ENCODE peak calls at places on chromosomes 6 and 20, in four cellular contexts. One of them, this sample, is unnamed.

GRCh38 chr20:14845199-14846160 is 508.1 kb upstream of the FLRT3 start:
- DNase-seq in GM23338: no peak
- DNase-seq in IMR-90: no peak
- DNase-seq in GM23248: peak; percentile 5
- DNase-seq in this sample: no peak

GRCh38 chr20:49381558-49382493 is 100.6 kb downstream of the KCNB1 start:
- DNase-seq in IMR-90: peak; percentile 10
- DNase-seq in GM23338: no peak
- DNase-seq in GM23248: peak; percentile 32
- DNase-seq in this sample: no peak

GRCh38 chr6:35088281-35089215 is 52.6 kb downstream of the TCP11 start:
- DNase-seq in GM23248: no peak
- DNase-seq in IMR-90: no peak
- DNase-seq in GM23338: no peak
- DNase-seq in this sample: no peak

GRCh38 chr20:4524792-4525191 is 196.9 kb upstream of the PRND start:
- DNase-seq in GM23248: no peak
- DNase-seq in GM23338: no peak
- DNase-seq in IMR-90: no peak
- DNase-seq in this sample: no peak

GRCh38 chr6:24215068-24215467 is 89.1 kb downstream of the NRSN1 start:
- DNase-seq in GM23248: no peak
- DNase-seq in IMR-90: no peak
- DNase-seq in GM23338: no peak
- DNase-seq in this sample: no peak

GRCh38 chr6:79756496-79756895 is 125.4 kb downstream of the SH3BGRL2 start:
- DNase-seq in IMR-90: no peak
- DNase-seq in GM23338: no peak
- DNase-seq in GM23248: no peak
- DNase-seq in this sample: no peak

GRCh38 chr6:15391500-15391899 is 145.6 kb downstream of the JARID2 start:
- DNase-seq in GM23248: no peak
- DNase-seq in GM23338: no peak
- DNase-seq in IMR-90: no peak
- DNase-seq in this sample: no peak

GRCh38 chr6:34630040-34630439 is 66.5 kb downstream of the ILRUN start:
- DNase-seq in GM23248: peak; percentile 92
- DNase-seq in GM23338: no peak
- DNase-seq in IMR-90: peak; percentile 98
- DNase-seq in this sample: no peak

GRCh38 chr6:142187209-142187608 is 40.1 kb downstream of the VTA1 start:
- DNase-seq in IMR-90: peak; percentile 77
- DNase-seq in GM23338: no peak
- DNase-seq in GM23248: peak; percentile 7
- DNase-seq in this sample: no peak

GRCh38 chr6:279630-280029 is 12.7 kb upstream of the DUSP22 start:
- DNase-seq in GM23248: no peak
- DNase-seq in IMR-90: no peak
- DNase-seq in GM23338: no peak
- DNase-seq in this sample: no peak

GRCh38 chr6:159312204-159312603 is 143.0 kb downstream of the FNDC1 start:
- DNase-seq in GM23248: peak; percentile 40
- DNase-seq in GM23338: no peak
- DNase-seq in IMR-90: no peak
- DNase-seq in this sample: no peak

GRCh38 chr6:37665309-37665708 is 32.4 kb downstream of the MDGA1 start:
- DNase-seq in IMR-90: no peak
- DNase-seq in GM23338: no peak
- DNase-seq in GM23248: no peak
- DNase-seq in this sample: no peak

GRCh38 chr20:49938173-49939163 is 2.3 kb downstream of the RNF114 start:
- DNase-seq in IMR-90: peak; percentile 82
- DNase-seq in GM23248: peak; percentile 83
- DNase-seq in GM23338: no peak
- DNase-seq in this sample: no peak

GRCh38 chr6:11722224-11722623 is 56.4 kb downstream of the ADTRP start:
- DNase-seq in GM23338: no peak
- DNase-seq in IMR-90: no peak
- DNase-seq in GM23248: no peak
- DNase-seq in this sample: no peak

GRCh38 chr6:1079525-1079924 is 232.4 kb upstream of the FOXQ1 start:
- DNase-seq in GM23248: no peak
- DNase-seq in GM23338: no peak
- DNase-seq in IMR-90: no peak
- DNase-seq in this sample: no peak

GRCh38 chr6:4920914-4921410 is 82.9 kb downstream of the RPP40 start:
- DNase-seq in GM23338: no peak
- DNase-seq in GM23248: peak; percentile 19
- DNase-seq in IMR-90: peak; percentile 52
- DNase-seq in this sample: no peak

GRCh38 chr20:15986690-15987089 is 586.6 kb downstream of the KIF16B start:
- DNase-seq in GM23248: no peak
- DNase-seq in IMR-90: no peak
- DNase-seq in GM23338: no peak
- DNase-seq in this sample: no peak

GRCh38 chr6:116111552-116112528 is 11.2 kb downstream of the NT5DC1 start:
- DNase-seq in GM23248: peak; percentile 61
- DNase-seq in IMR-90: peak; percentile 44
- DNase-seq in GM23338: peak; percentile 84
- DNase-seq in this sample: no peak

GRCh38 chr20:38973546-38974120 is 11.5 kb downstream of the DHX35 start:
- DNase-seq in GM23248: peak; percentile 62
- DNase-seq in GM23338: no peak
- DNase-seq in IMR-90: peak; percentile 77
- DNase-seq in this sample: no peak

GRCh38 chr6:20409427-20409971 is 7.8 kb downstream of the E2F3 start:
- DNase-seq in IMR-90: no peak
- DNase-seq in GM23248: no peak
- DNase-seq in GM23338: no peak
- DNase-seq in this sample: no peak

GRCh38 chr6:131807644-131808459 is at the start of gene ENPP1:
- DNase-seq in GM23338: peak; percentile 86
- DNase-seq in IMR-90: peak; percentile 62
- DNase-seq in GM23248: peak; percentile 87
- DNase-seq in this sample: peak; percentile 83

GRCh38 chr6:99603421-99604160 is 3.0 kb upstream of the PRDM13 start:
- DNase-seq in GM23248: peak; percentile 56
- DNase-seq in IMR-90: peak; percentile 8
- DNase-seq in GM23338: peak; percentile 89
- DNase-seq in this sample: no peak

GRCh38 chr6:53984163-53984562 is 127.1 kb upstream of the MLIP start:
- DNase-seq in GM23248: peak; percentile 89
- DNase-seq in GM23338: no peak
- DNase-seq in IMR-90: peak; percentile 94
- DNase-seq in this sample: no peak

GRCh38 chr6:112443666-112444065 is 96.5 kb downstream of the RFPL4B start:
- DNase-seq in GM23248: peak; percentile 83
- DNase-seq in GM23338: no peak
- DNase-seq in IMR-90: peak; percentile 74
- DNase-seq in this sample: no peak

GRCh38 chr6:128271011-128271410 is 249.4 kb downstream of the PTPRK start:
- DNase-seq in GM23248: no peak
- DNase-seq in IMR-90: no peak
- DNase-seq in GM23338: no peak
- DNase-seq in this sample: no peak

GRCh38 chr6:5506575-5506974 is 245.3 kb downstream of the FARS2 start:
- DNase-seq in IMR-90: no peak
- DNase-seq in GM23338: no peak
- DNase-seq in GM23248: no peak
- DNase-seq in this sample: no peak

GRCh38 chr6:35079311-35080000 is 61.7 kb downstream of the TCP11 start:
- DNase-seq in GM23338: no peak
- DNase-seq in GM23248: no peak
- DNase-seq in IMR-90: no peak
- DNase-seq in this sample: no peak

GRCh38 chr6:14921878-14922277 is 324.0 kb upstream of the JARID2 start:
- DNase-seq in GM23248: no peak
- DNase-seq in IMR-90: no peak
- DNase-seq in GM23338: no peak
- DNase-seq in this sample: no peak

GRCh38 chr6:76697585-76697984 is 625.1 kb upstream of the IMPG1 start:
- DNase-seq in IMR-90: peak; percentile 18
- DNase-seq in GM23338: peak; percentile 67
- DNase-seq in GM23248: peak; percentile 22
- DNase-seq in this sample: no peak

GRCh38 chr6:111469543-111469942 is 13.5 kb downstream of the REV3L start:
- DNase-seq in IMR-90: no peak
- DNase-seq in GM23338: peak; percentile 34
- DNase-seq in GM23248: no peak
- DNase-seq in this sample: no peak

GRCh38 chr6:28657756-28658465 is 132.2 kb downstream of the GPX5 start:
- DNase-seq in GM23338: peak; percentile 77
- DNase-seq in IMR-90: peak; percentile 69
- DNase-seq in GM23248: peak; percentile 78
- DNase-seq in this sample: peak; percentile 35

GRCh38 chr20:51631011-51631950 is 88.8 kb upstream of the NFATC2 start:
- DNase-seq in IMR-90: peak; percentile 99
- DNase-seq in GM23338: no peak
- DNase-seq in GM23248: peak; percentile 96
- DNase-seq in this sample: no peak

GRCh38 chr6:167079853-167080297 is 43.0 kb upstream of the CCR6 start:
- DNase-seq in GM23248: no peak
- DNase-seq in GM23338: no peak
- DNase-seq in IMR-90: no peak
- DNase-seq in this sample: no peak

GRCh38 chr6:82270791-82271392 is 23.3 kb upstream of the IBTK start:
- DNase-seq in GM23338: peak; percentile 74
- DNase-seq in IMR-90: peak; percentile 52
- DNase-seq in GM23248: peak; percentile 64
- DNase-seq in this sample: no peak

GRCh38 chr20:8131598-8132014 is 460 bp upstream of the PLCB1 start:
- DNase-seq in IMR-90: peak; percentile 51
- DNase-seq in GM23248: peak; percentile 70
- DNase-seq in GM23338: no peak
- DNase-seq in this sample: no peak

GRCh38 chr20:38985603-38986170 is 23.5 kb downstream of the DHX35 start:
- DNase-seq in IMR-90: peak; percentile 73
- DNase-seq in GM23248: peak; percentile 72
- DNase-seq in GM23338: no peak
- DNase-seq in this sample: no peak

GRCh38 chr6:7071405-7071804 is 36.4 kb upstream of the RREB1 start:
- DNase-seq in GM23338: no peak
- DNase-seq in GM23248: no peak
- DNase-seq in IMR-90: no peak
- DNase-seq in this sample: no peak

GRCh38 chr6:39231844-39232243 is 2.6 kb upstream of the KCNK5 start:
- DNase-seq in GM23338: peak; percentile 84
- DNase-seq in GM23248: no peak
- DNase-seq in IMR-90: no peak
- DNase-seq in this sample: no peak

DNA sequence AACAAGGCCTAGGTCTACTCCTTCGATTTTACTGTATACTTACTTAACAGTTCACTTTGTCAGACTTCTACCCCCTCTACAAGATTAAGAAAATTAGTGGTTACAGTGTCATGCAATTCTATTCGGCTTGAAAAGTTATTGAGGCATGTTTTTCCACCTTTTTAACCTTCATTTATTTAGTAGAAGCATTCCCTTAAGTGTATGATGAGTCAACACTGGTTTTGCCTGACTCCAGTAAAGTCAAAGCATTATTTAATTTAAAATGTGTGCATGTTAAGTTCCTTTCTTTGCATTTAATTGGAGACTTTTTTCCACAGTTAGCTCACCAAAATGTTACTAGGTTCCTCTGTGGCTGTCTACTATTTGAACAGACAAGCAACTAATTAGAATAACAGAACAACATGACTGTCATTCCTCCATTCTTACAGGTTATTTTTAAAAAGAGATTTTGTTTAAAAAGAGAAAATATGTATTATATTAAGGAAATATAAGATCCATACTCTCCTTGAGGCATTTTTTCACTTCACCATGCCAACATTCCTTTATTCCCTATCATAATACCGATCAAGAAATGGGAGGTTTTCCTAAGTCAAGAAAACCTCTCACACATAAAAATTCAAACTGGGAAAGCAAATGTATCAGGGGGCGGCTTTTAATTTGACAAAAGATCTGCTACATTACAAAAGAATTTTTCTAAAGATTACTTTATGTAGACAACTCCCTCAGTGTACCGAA is 361.1 kb downstream of the UTRN start:
- DNase-seq in IMR-90: peak; percentile 34
- DNase-seq in GM23338: no peak
- DNase-seq in GM23248: peak; percentile 32
- DNase-seq in this sample: no peak
- H3K27ac ChIP-seq in IMR-90: no peak overlapping the region
- H3K27ac ChIP-seq in GM23338: peak overlapping the region; percentile 96
- H3K27ac ChIP-seq in GM23248: no peak overlapping the region
- H3K27ac ChIP-seq in this sample: peak overlapping the region; percentile 13

DNA sequence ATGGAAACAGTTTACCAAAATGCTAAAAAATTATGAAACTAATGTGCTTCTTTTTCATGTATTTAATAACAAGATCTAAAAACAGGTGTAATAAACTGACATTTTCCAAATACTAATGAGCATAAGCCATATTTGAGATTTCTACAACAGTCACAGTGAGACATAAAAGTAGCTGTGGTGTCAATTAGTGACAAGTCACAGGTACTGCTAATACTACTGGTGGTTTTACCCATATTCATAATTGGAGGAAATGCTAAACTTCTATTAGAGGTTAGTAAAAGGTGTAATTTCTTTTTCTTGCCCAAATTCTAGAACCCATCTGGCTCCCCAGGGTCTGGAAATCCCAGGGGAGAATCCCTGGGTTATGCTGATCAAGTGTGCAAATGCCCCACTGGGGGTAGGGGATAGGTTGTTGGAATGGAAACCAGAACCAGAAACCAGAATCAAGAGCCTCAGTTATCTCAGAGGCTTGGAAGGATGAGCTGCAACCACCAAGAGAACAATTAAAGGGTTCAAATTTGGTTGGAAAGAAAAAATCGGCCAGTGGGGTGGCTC is 7.1 kb upstream of the GTF2H4 start:
- DNase-seq in GM23338: no peak
- DNase-seq in IMR-90: no peak
- DNase-seq in GM23248: no peak
- DNase-seq in this sample: no peak
- H3K27ac ChIP-seq in GM23338: no peak overlapping the region
- H3K27ac ChIP-seq in IMR-90: no peak overlapping the region
- H3K27ac ChIP-seq in GM23248: no peak overlapping the region
- H3K27ac ChIP-seq in this sample: no peak overlapping the region

GRCh38 chr6:151998784-151999183 is 191.3 kb downstream of the ESR1 start:
- DNase-seq in GM23338: no peak
- DNase-seq in IMR-90: no peak
- DNase-seq in GM23248: peak; percentile 11
- DNase-seq in this sample: no peak
- H3K27ac ChIP-seq in GM23338: no peak overlapping the region
- H3K27ac ChIP-seq in IMR-90: no peak overlapping the region
- H3K27ac ChIP-seq in GM23248: no peak overlapping the region
- H3K27ac ChIP-seq in this sample: no peak overlapping the region

DNA sequence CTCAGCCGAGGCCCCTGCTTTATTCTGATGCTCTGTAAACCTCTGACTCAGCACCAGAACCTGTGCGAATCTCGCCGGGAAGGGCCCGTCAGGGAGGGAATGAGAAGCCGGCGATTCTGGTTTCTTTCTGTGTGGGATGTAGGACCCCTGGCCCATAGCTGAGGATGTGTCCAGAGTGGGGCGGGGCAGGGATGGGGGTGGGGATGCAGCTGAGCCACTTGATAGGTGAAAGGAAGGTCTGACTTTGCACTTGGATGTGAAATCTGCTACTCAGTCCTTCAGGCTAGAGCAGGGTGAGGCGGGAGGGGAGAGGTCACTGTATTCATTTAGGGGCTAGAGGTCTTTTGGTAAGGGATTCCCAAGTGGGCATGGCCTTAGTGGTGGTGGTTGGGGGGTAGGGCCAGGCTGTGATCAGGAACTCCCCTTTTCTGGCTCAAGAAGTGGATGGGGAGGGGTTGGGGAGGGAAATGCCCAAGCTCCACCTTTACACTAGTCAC is 2.3 kb downstream of the TOX2 start:
- DNase-seq in IMR-90: peak; percentile 45
- DNase-seq in GM23338: peak; percentile 25
- DNase-seq in GM23248: peak; percentile 37
- DNase-seq in this sample: no peak
- H3K27ac ChIP-seq in IMR-90: peak overlapping the region; percentile 89
- H3K27ac ChIP-seq in GM23338: no peak overlapping the region
- H3K27ac ChIP-seq in GM23248: no peak overlapping the region
- H3K27ac ChIP-seq in this sample: no peak overlapping the region